ENCODE peak calls at places on chromosome 20, in four cellular contexts. One of them, this sample, is unnamed.

GRCh38 chr20:38953630-38954340 is 8.4 kb upstream of the DHX35 start:
- DNase-seq in Calu3: no peak
- DNase-seq in A673: no peak
- DNase-seq in activated CD8-positive, alpha-beta memory T cell treated with anti-CD3 and anti-CD28 coated beads for 1 hour: no peak
- DNase-seq in this sample: no peak

GRCh38 chr20:37403107-37404033 is 57.4 kb downstream of the SRC start:
- DNase-seq in activated CD8-positive, alpha-beta memory T cell treated with anti-CD3 and anti-CD28 coated beads for 1 hour: no peak
- DNase-seq in Calu3: no peak
- DNase-seq in A673: no peak
- DNase-seq in this sample: no peak

GRCh38 chr20:19583532-19584175 is 174.4 kb upstream of the RIN2 start:
- DNase-seq in Calu3: peak; percentile 9
- DNase-seq in activated CD8-positive, alpha-beta memory T cell treated with anti-CD3 and anti-CD28 coated beads for 1 hour: no peak
- DNase-seq in A673: peak; percentile 85
- DNase-seq in this sample: no peak

GRCh38 chr20:11569163-11569562 is 348.5 kb upstream of the BTBD3 start:
- DNase-seq in activated CD8-positive, alpha-beta memory T cell treated with anti-CD3 and anti-CD28 coated beads for 1 hour: no peak
- DNase-seq in Calu3: no peak
- DNase-seq in A673: no peak
- DNase-seq in this sample: no peak

GRCh38 chr20:53403029-53403428 is 190.6 kb downstream of the ZNF217 start:
- DNase-seq in Calu3: no peak
- DNase-seq in A673: no peak
- DNase-seq in activated CD8-positive, alpha-beta memory T cell treated with anti-CD3 and anti-CD28 coated beads for 1 hour: no peak
- DNase-seq in this sample: no peak

GRCh38 chr20:17611540-17612286 is 41.8 kb downstream of the DSTN start:
- DNase-seq in activated CD8-positive, alpha-beta memory T cell treated with anti-CD3 and anti-CD28 coated beads for 1 hour: no peak
- DNase-seq in A673: no peak
- DNase-seq in Calu3: peak; percentile 28
- DNase-seq in this sample: no peak

GRCh38 chr20:57124800-57125399 is 141.5 kb downstream of the BMP7 start:
- DNase-seq in Calu3: no peak
- DNase-seq in A673: no peak
- DNase-seq in activated CD8-positive, alpha-beta memory T cell treated with anti-CD3 and anti-CD28 coated beads for 1 hour: no peak
- DNase-seq in this sample: no peak

GRCh38 chr20:51014797-51015722 is 7.8 kb downstream of the KCNG1 start:
- DNase-seq in A673: peak; percentile 75
- DNase-seq in Calu3: peak; percentile 84
- DNase-seq in activated CD8-positive, alpha-beta memory T cell treated with anti-CD3 and anti-CD28 coated beads for 1 hour: no peak
- DNase-seq in this sample: peak; percentile 16

GRCh38 chr20:61808497-61808896 is 257.2 kb downstream of the TAF4 start:
- DNase-seq in A673: peak; percentile 25
- DNase-seq in Calu3: no peak
- DNase-seq in activated CD8-positive, alpha-beta memory T cell treated with anti-CD3 and anti-CD28 coated beads for 1 hour: no peak
- DNase-seq in this sample: no peak

GRCh38 chr20:43731469-43731868 is 4.7 kb upstream of the GTSF1L start:
- DNase-seq in A673: peak; percentile 40
- DNase-seq in activated CD8-positive, alpha-beta memory T cell treated with anti-CD3 and anti-CD28 coated beads for 1 hour: no peak
- DNase-seq in Calu3: no peak
- DNase-seq in this sample: no peak

GRCh38 chr20:3749689-3750639 is 17.5 kb downstream of the HSPA12B start:
- DNase-seq in activated CD8-positive, alpha-beta memory T cell treated with anti-CD3 and anti-CD28 coated beads for 1 hour: no peak
- DNase-seq in Calu3: peak; percentile 29
- DNase-seq in A673: peak; percentile 32
- DNase-seq in this sample: no peak

GRCh38 chr20:63313349-63314014 is 20.5 kb downstream of the COL20A1 start:
- DNase-seq in Calu3: no peak
- DNase-seq in activated CD8-positive, alpha-beta memory T cell treated with anti-CD3 and anti-CD28 coated beads for 1 hour: no peak
- DNase-seq in A673: no peak
- DNase-seq in this sample: no peak

GRCh38 chr20:20448891-20449290 is 81.0 kb downstream of the INSM1 start:
- DNase-seq in A673: no peak
- DNase-seq in activated CD8-positive, alpha-beta memory T cell treated with anti-CD3 and anti-CD28 coated beads for 1 hour: no peak
- DNase-seq in Calu3: no peak
- DNase-seq in this sample: no peak

GRCh38 chr20:26163890-26164289 is 467.2 kb upstream of the ZNF337 start:
- DNase-seq in activated CD8-positive, alpha-beta memory T cell treated with anti-CD3 and anti-CD28 coated beads for 1 hour: no peak
- DNase-seq in Calu3: no peak
- DNase-seq in A673: peak; percentile 1
- DNase-seq in this sample: no peak

GRCh38 chr20:9112541-9113515 is 43.9 kb downstream of the PLCB4 start:
- DNase-seq in activated CD8-positive, alpha-beta memory T cell treated with anti-CD3 and anti-CD28 coated beads for 1 hour: no peak
- DNase-seq in Calu3: no peak
- DNase-seq in A673: peak; percentile 61
- DNase-seq in this sample: no peak

GRCh38 chr20:40676466-40676865 is 12.6 kb downstream of the MAFB start:
- DNase-seq in A673: no peak
- DNase-seq in activated CD8-positive, alpha-beta memory T cell treated with anti-CD3 and anti-CD28 coated beads for 1 hour: no peak
- DNase-seq in Calu3: no peak
- DNase-seq in this sample: no peak

GRCh38 chr20:60065741-60066437 is 107.7 kb downstream of the CDH26 start:
- DNase-seq in activated CD8-positive, alpha-beta memory T cell treated with anti-CD3 and anti-CD28 coated beads for 1 hour: no peak
- DNase-seq in A673: no peak
- DNase-seq in Calu3: no peak
- DNase-seq in this sample: no peak

GRCh38 chr20:22684072-22684762 is 99.8 kb upstream of the FOXA2 start:
- DNase-seq in A673: peak; percentile 72
- DNase-seq in activated CD8-positive, alpha-beta memory T cell treated with anti-CD3 and anti-CD28 coated beads for 1 hour: no peak
- DNase-seq in Calu3: peak; percentile 21
- DNase-seq in this sample: no peak

GRCh38 chr20:38566199-38566598 is 14.8 kb upstream of the ADIG start:
- DNase-seq in A673: no peak
- DNase-seq in Calu3: no peak
- DNase-seq in activated CD8-positive, alpha-beta memory T cell treated with anti-CD3 and anti-CD28 coated beads for 1 hour: no peak
- DNase-seq in this sample: no peak

GRCh38 chr20:63321148-63321831 is 28.3 kb downstream of the COL20A1 start:
- DNase-seq in Calu3: no peak
- DNase-seq in A673: no peak
- DNase-seq in activated CD8-positive, alpha-beta memory T cell treated with anti-CD3 and anti-CD28 coated beads for 1 hour: no peak
- DNase-seq in this sample: no peak

GRCh38 chr20:5065489-5066383 is 54.0 kb downstream of the PCNA start:
- DNase-seq in A673: no peak
- DNase-seq in Calu3: peak; percentile 82
- DNase-seq in activated CD8-positive, alpha-beta memory T cell treated with anti-CD3 and anti-CD28 coated beads for 1 hour: no peak
- DNase-seq in this sample: no peak

GRCh38 chr20:7285918-7286556 is 518.6 kb downstream of the BMP2 start:
- DNase-seq in Calu3: peak; percentile 60
- DNase-seq in A673: peak; percentile 86
- DNase-seq in activated CD8-positive, alpha-beta memory T cell treated with anti-CD3 and anti-CD28 coated beads for 1 hour: no peak
- DNase-seq in this sample: peak; percentile 16

GRCh38 chr20:43541214-43541613 is 17.6 kb upstream of the SGK2 start:
- DNase-seq in Calu3: no peak
- DNase-seq in A673: no peak
- DNase-seq in activated CD8-positive, alpha-beta memory T cell treated with anti-CD3 and anti-CD28 coated beads for 1 hour: no peak
- DNase-seq in this sample: no peak

GRCh38 chr20:37915800-37916570 is 13.1 kb downstream of the VSTM2L start:
- DNase-seq in A673: peak; percentile 56
- DNase-seq in activated CD8-positive, alpha-beta memory T cell treated with anti-CD3 and anti-CD28 coated beads for 1 hour: no peak
- DNase-seq in Calu3: no peak
- DNase-seq in this sample: peak; percentile 51

GRCh38 chr20:44582321-44583025 is at the start of gene PKIG:
- DNase-seq in activated CD8-positive, alpha-beta memory T cell treated with anti-CD3 and anti-CD28 coated beads for 1 hour: no peak
- DNase-seq in A673: peak; percentile 81
- DNase-seq in Calu3: no peak
- DNase-seq in this sample: no peak

GRCh38 chr20:1987826-1988225 is 6.0 kb downstream of the PDYN start:
- DNase-seq in Calu3: no peak
- DNase-seq in activated CD8-positive, alpha-beta memory T cell treated with anti-CD3 and anti-CD28 coated beads for 1 hour: no peak
- DNase-seq in A673: no peak
- DNase-seq in this sample: no peak

GRCh38 chr20:32456869-32457421 is 98.8 kb downstream of the ASXL1 start:
- DNase-seq in Calu3: no peak
- DNase-seq in A673: peak; percentile 68
- DNase-seq in activated CD8-positive, alpha-beta memory T cell treated with anti-CD3 and anti-CD28 coated beads for 1 hour: no peak
- DNase-seq in this sample: no peak

GRCh38 chr20:48831702-48832422 is 4.1 kb upstream of the PREX1 start:
- DNase-seq in activated CD8-positive, alpha-beta memory T cell treated with anti-CD3 and anti-CD28 coated beads for 1 hour: no peak
- DNase-seq in A673: peak; percentile 61
- DNase-seq in Calu3: peak; percentile 44
- DNase-seq in this sample: peak; percentile 32

GRCh38 chr20:35215066-35215956 is 11.2 kb upstream of the MMP24 start:
- DNase-seq in A673: no peak
- DNase-seq in Calu3: peak; percentile 62
- DNase-seq in activated CD8-positive, alpha-beta memory T cell treated with anti-CD3 and anti-CD28 coated beads for 1 hour: no peak
- DNase-seq in this sample: no peak

GRCh38 chr20:46411637-46412036 is 5.2 kb upstream of the ELMO2 start:
- DNase-seq in A673: no peak
- DNase-seq in activated CD8-positive, alpha-beta memory T cell treated with anti-CD3 and anti-CD28 coated beads for 1 hour: no peak
- DNase-seq in Calu3: no peak
- DNase-seq in this sample: no peak

GRCh38 chr20:53611449-53611894 is 17.8 kb upstream of the ZNF217 start:
- DNase-seq in activated CD8-positive, alpha-beta memory T cell treated with anti-CD3 and anti-CD28 coated beads for 1 hour: no peak
- DNase-seq in A673: peak; percentile 87
- DNase-seq in Calu3: peak; percentile 35
- DNase-seq in this sample: no peak

GRCh38 chr20:34755367-34755766 is 51.2 kb downstream of the TP53INP2 start:
- DNase-seq in Calu3: no peak
- DNase-seq in activated CD8-positive, alpha-beta memory T cell treated with anti-CD3 and anti-CD28 coated beads for 1 hour: no peak
- DNase-seq in A673: no peak
- DNase-seq in this sample: no peak

GRCh38 chr20:47453167-47453782 is 48.4 kb upstream of the NCOA3 start:
- DNase-seq in Calu3: peak; percentile 65
- DNase-seq in activated CD8-positive, alpha-beta memory T cell treated with anti-CD3 and anti-CD28 coated beads for 1 hour: no peak
- DNase-seq in A673: no peak
- DNase-seq in this sample: no peak

GRCh38 chr20:5973971-5974370 is 23.5 kb downstream of the MCM8 start:
- DNase-seq in A673: no peak
- DNase-seq in Calu3: no peak
- DNase-seq in activated CD8-positive, alpha-beta memory T cell treated with anti-CD3 and anti-CD28 coated beads for 1 hour: no peak
- DNase-seq in this sample: no peak

This sample was measured in amygdala.